ENCODE peak calls at places on chromosome 13, in seven cellular contexts. G is NCI-H2107; K is nucleus accumbens; A is GM04503; F is stimulated activated CD4-positive, alpha-beta T cell treated with anti-CD3 and anti-CD28 coated beads, Interleukin-1b, Interleukin-23, amount 100 ng/mL, for 1 hour; Q is AG10803; E is AG09309. I is an unnamed sample.

GRCh38 chr13:107035778-107036177 is 467.8 kb upstream of the ARGLU1 start:
- DNase-seq in G (no peak), K (no peak), A (peak; percentile 31), F (no peak), Q (peak; percentile 75), E (no peak), I (peak; percentile 28)

GRCh38 chr13:38363219-38363618 is 13.6 kb downstream of the UFM1 start:
- DNase-seq in G (no peak), K (no peak), A (no peak), F (no peak), Q (no peak), E (no peak), I (no peak)

GRCh38 chr13:20137875-20138274 is 23.0 kb downstream of the GJA3 start:
- DNase-seq in G (no peak), K (no peak), A (no peak), F (no peak), Q (no peak), E (no peak), I (no peak)

GRCh38 chr13:48431987-48432615 is 19.2 kb upstream of the LPAR6 start:
- DNase-seq in G (no peak), K (no peak), A (peak; percentile 47), F (no peak), Q (peak; percentile 73), E (no peak), I (no peak)

GRCh38 chr13:21034602-21035190 is 26.7 kb downstream of the LATS2 start:
- DNase-seq in G (no peak), K (no peak), A (no peak), F (no peak), Q (no peak), E (no peak), I (no peak)

GRCh38 chr13:75968103-75968838 is 332.1 kb downstream of the LMO7 start:
- DNase-seq in G (no peak), K (no peak), A (peak; percentile 13), F (no peak), Q (peak; percentile 41), E (no peak), I (peak; percentile 38)

GRCh38 chr13:112808377-112809140 is 118.7 kb downstream of the ATP11A start:
- DNase-seq in G (no peak), K (no peak), A (no peak), F (no peak), Q (no peak), E (no peak), I (no peak)

GRCh38 chr13:30600470-30600869 is 17.2 kb upstream of the USPL1 start:
- DNase-seq in G (no peak), K (no peak), A (no peak), F (no peak), Q (no peak), E (no peak), I (no peak)

GRCh38 chr13:24348797-24349515 is 39.6 kb downstream of the C1QTNF9 start:
- DNase-seq in G (no peak), K (no peak), A (no peak), F (no peak), Q (no peak), E (no peak), I (no peak)

GRCh38 chr13:32791545-32792172 is 205.4 kb downstream of the PDS5B start:
- DNase-seq in G (no peak), K (no peak), A (no peak), F (no peak), Q (peak; percentile 1), E (no peak), I (no peak)

GRCh38 chr13:93169980-93170379 is 56.6 kb upstream of the GPC6 start:
- DNase-seq in G (no peak), K (no peak), A (peak; percentile 10), F (no peak), Q (peak; percentile 46), E (peak; percentile 57), I (peak; percentile 84)

GRCh38 chr13:65679240-65679639 is 1550.9 kb downstream of the PCDH9 start:
- DNase-seq in G (no peak), K (no peak), A (no peak), F (no peak), Q (peak; percentile 1), E (no peak), I (peak; percentile 10)

GRCh38 chr13:34347784-34348573 is 530.0 kb downstream of the RFC3 start:
- DNase-seq in G (no peak), K (no peak), A (no peak), F (no peak), Q (no peak), E (no peak), I (no peak)

GRCh38 chr13:110524484-110525254 is 36.9 kb downstream of the RAB20 start:
- DNase-seq in G (no peak), K (no peak), A (no peak), F (no peak), Q (no peak), E (no peak), I (no peak)

GRCh38 chr13:89982406-89983085 is 1364.9 kb upstream of the MIR17HG start:
- DNase-seq in G (no peak), K (no peak), A (no peak), F (no peak), Q (peak; percentile 40), E (no peak), I (no peak)

GRCh38 chr13:24511824-24512207 is 762 bp downstream of the PARP4 start:
- DNase-seq in G (no peak), K (no peak), A (no peak), F (no peak), Q (no peak), E (no peak), I (no peak)

I was measured in stromal cell of bone marrow.